ENCODE peak calls at places on chromosomes 16 and 17, in eight cellular contexts. M is glutamatergic neuron; O is fibroblast of pulmonary artery; J is neural progenitor cell; C is keratinocyte; T is CD8-positive, alpha-beta T cell; P is A549; F is GM12864. K is an unnamed sample.

GRCh38 chr16:28872952-28873351 is 5.3 kb upstream of the ATP2A1 start:
- DNase-seq in M (no peak), T (no peak), O (no peak), F (no peak), P (no peak), J (no peak), C (no peak), K (no peak)

GRCh38 chr17:57975044-57975443 is 13.0 kb downstream of the VEZF1 start:
- DNase-seq in M (no peak), C (no peak), J (no peak), O (peak; percentile 41), P (peak; percentile 81), F (no peak), T (no peak), K (no peak)

GRCh38 chr16:55760665-55761035 is 72.2 kb downstream of the CES1 start:
- DNase-seq in T (no peak), O (no peak), F (no peak), P (no peak), J (no peak), M (no peak), C (no peak), K (no peak)

GRCh38 chr17:76493505-76494167 is 7.6 kb downstream of the RHBDF2 start:
- DNase-seq in T (peak; percentile 21), O (no peak), M (no peak), J (no peak), F (no peak), P (no peak), C (no peak), K (no peak)

GRCh38 chr16:24203675-24204074 is 52.5 kb upstream of the CACNG3 start:
- DNase-seq in P (no peak), J (no peak), O (no peak), C (no peak), F (no peak), M (no peak), T (no peak), K (no peak)

GRCh38 chr17:57380055-57380356 is 123.7 kb downstream of the MSI2 start:
- DNase-seq in O (no peak), F (no peak), M (no peak), J (peak; percentile 27), P (no peak), T (no peak), C (no peak), K (no peak)

GRCh38 chr16:52078716-52079655 is 468.0 kb downstream of the TOX3 start:
- DNase-seq in C (no peak), P (no peak), M (no peak), T (no peak), F (no peak), J (no peak), O (no peak), K (no peak)

GRCh38 chr17:3682033-3682432 is 13.4 kb downstream of the EMC6 start:
- DNase-seq in J (no peak), M (no peak), T (no peak), P (no peak), F (no peak), O (no peak), C (no peak), K (no peak)

GRCh38 chr17:8622191-8622590 is 8.3 kb downstream of the MYH10 start:
- DNase-seq in C (no peak), M (no peak), J (no peak), O (no peak), T (no peak), P (no peak), F (no peak), K (no peak)

GRCh38 chr16:84647830-84648594 is at the start of gene KLHL36:
- DNase-seq in P (peak; percentile 46), F (no peak), O (peak; percentile 23), T (peak; percentile 59), M (peak; percentile 73), C (no peak), J (peak; percentile 52), K (peak; percentile 38)

GRCh38 chr16:84648595-84649510 is 542 bp downstream of the KLHL36 start:
- DNase-seq in F (no peak), C (no peak), O (no peak), M (peak; percentile 67), J (peak; percentile 69), T (peak; percentile 28), P (no peak), K (peak; percentile 46)

GRCh38 chr16:84649511-84649861 is 1.2 kb downstream of the KLHL36 start:
- DNase-seq in P (no peak), C (no peak), J (no peak), T (no peak), O (no peak), F (no peak), M (no peak), K (no peak)

GRCh38 chr16:84652565-84652964 is 4.3 kb downstream of the KLHL36 start:
- DNase-seq in T (peak; percentile 24), P (no peak), O (no peak), F (no peak), C (no peak), M (no peak), J (no peak), K (no peak)

DNA sequence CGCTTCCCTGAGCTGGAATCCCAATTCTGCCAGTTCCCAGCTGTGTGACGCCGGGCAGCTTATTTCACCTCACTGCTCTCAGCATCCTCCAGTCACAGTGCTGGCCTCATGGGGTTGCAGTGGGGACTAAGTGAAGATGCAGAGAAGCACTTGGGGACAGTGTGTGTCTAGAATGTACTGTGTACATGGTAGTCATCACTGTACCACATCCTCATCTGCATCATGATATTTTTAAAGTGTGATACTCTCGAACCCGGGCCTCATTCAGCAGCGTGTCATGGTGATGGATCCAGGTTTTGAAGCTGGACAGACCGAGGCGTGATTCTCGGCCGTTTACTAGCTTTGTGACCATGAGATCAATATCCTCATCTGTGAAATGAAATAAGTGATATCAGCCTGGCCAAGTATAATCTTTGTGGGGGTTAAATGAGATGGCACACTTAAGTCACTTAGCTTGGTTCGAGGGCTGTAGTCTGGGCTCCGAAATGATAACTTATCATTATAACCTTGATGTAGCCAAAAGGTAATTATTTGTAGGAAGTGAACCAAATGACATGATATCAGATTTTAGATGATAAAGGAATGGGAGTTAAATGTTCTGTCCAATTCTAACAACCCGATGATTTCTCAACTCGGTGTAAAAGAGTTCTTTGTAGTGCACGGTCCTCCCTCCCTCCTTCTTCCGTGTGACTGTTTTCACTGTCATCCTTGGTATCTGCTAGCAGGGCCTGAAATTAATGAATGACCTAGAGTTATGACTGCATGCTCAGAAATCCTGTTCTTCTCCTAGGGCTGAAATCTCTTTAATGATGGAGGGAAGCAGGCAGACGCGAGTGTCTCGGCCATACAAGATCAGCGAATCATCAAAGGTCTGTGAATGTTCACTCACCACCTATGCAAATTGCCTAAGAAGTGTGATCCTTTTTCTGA is 2.0 kb downstream of the KLHL36 start:
- DNase-seq in P (peak; percentile 38), M (no peak), J (peak; percentile 27), F (no peak), C (peak; percentile 33), T (no peak), O (peak; percentile 39), K (no peak)
- TF ChIP-seq CTCF in P (no peak), M (no peak), J (no peak), F (no peak), C (no peak), T (no peak), O (no peak), K (no peak)

GRCh38 chr16:49488740-49489525 is 115.3 kb downstream of the C16orf78 start:
- DNase-seq in P (no peak), F (no peak), M (peak; percentile 5), C (no peak), O (no peak), T (no peak), J (no peak), K (no peak)

GRCh38 chr16:49488336-49488735 is 114.7 kb downstream of the C16orf78 start:
- DNase-seq in O (no peak), F (no peak), M (peak; percentile 2), C (no peak), T (no peak), J (no peak), P (no peak), K (no peak)

GRCh38 chr16:49490321-49490705 is 116.7 kb downstream of the C16orf78 start:
- DNase-seq in M (peak; percentile 12), C (no peak), P (no peak), F (no peak), T (no peak), J (no peak), O (no peak), K (no peak)

GRCh38 chr16:49491111-49491670 is 117.6 kb downstream of the C16orf78 start:
- DNase-seq in F (no peak), P (no peak), C (no peak), M (peak; percentile 11), T (no peak), J (peak; percentile 30), O (no peak), K (no peak)

GRCh38 chr16:49489686-49490320 is 116.2 kb downstream of the C16orf78 start:
- DNase-seq in M (peak; percentile 2), F (no peak), J (no peak), P (no peak), T (no peak), C (no peak), O (no peak), K (no peak)
- TF ChIP-seq CTCF in M (no peak), F (peak; percentile 27), J (no peak), P (no peak), T (no peak), C (no peak), O (no peak), K (no peak)

GRCh38 chr17:4895676-4896331 is 3.5 kb upstream of the C17orf107 start:
- DNase-seq in C (no peak), O (no peak), T (no peak), F (no peak), M (peak; percentile 60), P (no peak), J (peak; percentile 36), K (no peak)
- TF ChIP-seq CTCF in C (no peak), O (no peak), T (no peak), F (no peak), M (no peak), P (no peak), J (peak; percentile 19), K (peak; percentile 12)

GRCh38 chr17:6429266-6429665 is 5.7 kb downstream of the AIPL1 start:
- DNase-seq in T (no peak), P (no peak), J (peak; percentile 86), O (no peak), C (no peak), M (peak; percentile 46), F (no peak), K (no peak)

GRCh38 chr17:6427284-6427781 is 7.6 kb downstream of the AIPL1 start:
- DNase-seq in P (no peak), O (no peak), F (no peak), T (no peak), C (no peak), M (no peak), J (no peak), K (no peak)

GRCh38 chr17:6428207-6428965 is 6.5 kb downstream of the AIPL1 start:
- DNase-seq in O (no peak), F (no peak), P (no peak), M (no peak), C (no peak), T (no peak), J (no peak), K (no peak)

GRCh38 chr17:6426356-6427101 is 8.4 kb downstream of the AIPL1 start:
- DNase-seq in F (no peak), M (no peak), O (no peak), T (no peak), J (no peak), C (no peak), P (no peak), K (no peak)

DNA sequence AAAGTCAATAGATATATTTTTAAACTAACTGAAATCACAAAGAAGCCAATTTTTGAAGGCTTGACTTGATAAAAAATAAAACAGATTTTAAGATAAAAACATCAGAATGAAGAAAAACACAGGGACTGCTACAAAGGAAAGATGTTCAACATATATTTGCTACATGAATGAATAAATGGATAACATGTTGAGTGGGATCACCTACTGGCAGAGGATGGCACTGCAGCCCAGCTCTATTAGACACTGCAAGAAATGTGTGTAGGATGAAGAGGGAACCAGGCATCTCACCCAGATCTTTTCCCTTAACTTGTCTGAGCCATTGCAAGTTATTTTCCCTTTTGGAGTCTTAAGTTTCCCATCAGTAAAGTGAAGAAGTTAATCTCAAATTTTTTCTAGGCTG is 4.2 kb downstream of the AIPL1 start:
- DNase-seq in P (peak; percentile 50), J (no peak), C (no peak), O (no peak), M (no peak), T (no peak), F (no peak), K (no peak)
- TF ChIP-seq CTCF in P (no peak), J (peak; percentile 43), C (peak; percentile 39), O (peak; percentile 35), M (peak; percentile 76), T (no peak), F (peak; percentile 49), K (peak; percentile 46)

K was measured in progenitor cell of endocrine pancreas.